ENCODE peak calls at places on chromosomes 13 and 19, in ten cellular contexts. D is right atrium auricular region, J is PC-3, K is thoracic aorta, X is MM.1S, T is fibroblast of lung, S is heart right ventricle, F is psoas muscle, W is stomach, Y is heart left ventricle. M is an unnamed sample.
A peak's percentile ranks its signal among the peaks of the same experiment; 100 is the strongest.

GRCh38 chr19:55671054-55671378 is 4.0 kb upstream of the EPN1 start:
- DNase-seq in K (no peak), J (no peak), D (no peak), S (no peak), F (no peak), W (no peak), X (no peak), Y (no peak), T (no peak), M (no peak)

GRCh38 chr19:22144394-22144793 is 52.4 kb downstream of the ZNF676 start:
- DNase-seq in T (peak; percentile 26), K (no peak), Y (no peak), F (no peak), J (no peak), X (no peak), W (no peak), D (no peak), S (no peak), M (no peak)

GRCh38 chr19:28934626-28935025 is 278.3 kb downstream of the UQCRFS1 start:
- DNase-seq in J (no peak), K (no peak), Y (no peak), T (no peak), D (no peak), F (no peak), W (no peak), S (no peak), X (no peak), M (no peak)

GRCh38 chr13:43584711-43585110 is 202.1 kb downstream of the ENOX1 start:
- DNase-seq in T (no peak), S (no peak), X (no peak), F (no peak), W (no peak), J (no peak), D (no peak), Y (no peak), K (no peak), M (no peak)

GRCh38 chr19:1027020-1027952 is 878 bp downstream of the CNN2 start:
- DNase-seq in W (no peak), S (no peak), T (no peak), D (no peak), J (no peak), F (peak; percentile 56), K (no peak), X (peak; percentile 52), Y (peak; percentile 69), M (no peak)

GRCh38 chr13:21813844-21814243 is 143.0 kb downstream of the FGF9 start:
- DNase-seq in W (no peak), T (no peak), F (no peak), D (no peak), Y (no peak), X (no peak), K (no peak), J (no peak), S (no peak), M (no peak)

GRCh38 chr19:22545751-22546150 is 88.4 kb upstream of the ZNF492 start:
- DNase-seq in J (peak; percentile 19), Y (no peak), D (peak; percentile 76), T (peak; percentile 0), S (peak; percentile 30), W (no peak), X (peak; percentile 42), F (no peak), K (no peak), M (peak; percentile 34)

GRCh38 chr19:7924651-7925170 is 1.2 kb downstream of the CTXN1 start:
- DNase-seq in K (no peak), X (no peak), W (no peak), S (no peak), D (no peak), J (no peak), F (peak; percentile 57), T (no peak), Y (no peak), M (no peak)

GRCh38 chr19:14699641-14700040 is 9.8 kb downstream of the ZNF333 start:
- DNase-seq in F (no peak), S (no peak), T (no peak), X (no peak), J (no peak), Y (no peak), D (no peak), K (no peak), W (no peak), M (no peak)

GRCh38 chr19:18321729-18322091 is 1.2 kb downstream of the LSM4 start:
- DNase-seq in K (no peak), D (no peak), W (no peak), S (no peak), T (no peak), Y (no peak), X (no peak), J (no peak), F (no peak), M (no peak)
- H3K4me1 ChIP-seq in K (peaks cover 16% of the 10 kb centered on the region), D (peaks cover 60% of the 10 kb centered on the region), W (peaks cover 63% of the 10 kb centered on the region), S (no peaks in the 10 kb centered on the region), T (peaks cover 16% of the 10 kb centered on the region), Y (peaks cover 52% of the 10 kb centered on the region), X (peaks cover 17% of the 10 kb centered on the region), J (peaks cover 25% of the 10 kb centered on the region), F (peaks cover 38% of the 10 kb centered on the region), M (peaks cover 25% of the 10 kb centered on the region)

DNA sequence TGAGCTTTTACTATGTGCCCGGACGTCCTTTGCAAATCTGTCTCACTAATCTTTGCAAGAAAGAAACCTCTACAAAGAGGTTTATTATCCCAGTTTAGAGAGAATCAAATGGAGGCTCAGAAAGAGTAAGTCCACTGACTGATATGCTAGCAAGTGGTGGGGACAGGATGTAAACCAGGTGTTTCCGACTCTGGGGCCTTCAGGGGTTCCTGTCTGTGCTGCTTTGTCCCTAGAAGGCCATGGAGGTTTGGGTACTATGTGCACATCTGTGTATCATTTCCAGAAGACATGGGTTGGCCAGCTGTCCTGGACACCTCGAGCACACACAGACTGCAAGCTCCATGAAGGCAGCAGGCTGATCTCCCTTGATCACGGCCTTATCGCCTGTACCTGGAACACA is 1.2 kb upstream of the KPTN start:
- DNase-seq in J (no peak), K (no peak), W (no peak), S (no peak), F (peak; percentile 6), T (no peak), X (no peak), D (no peak), Y (peak; percentile 11), M (no peak)
- H3K4me3 ChIP-seq in J (peak overlapping the region; percentile 89), K (peak overlapping the region; percentile 76), W (peak overlapping the region; percentile 63), S (no peak overlapping the region), F (peak overlapping the region; percentile 66), T (no peak overlapping the region), X (peak overlapping the region; percentile 97), D (no peak overlapping the region), Y (no peak overlapping the region), M (no peak overlapping the region)

GRCh38 chr13:27835799-27836198 is 43.5 kb downstream of the GSX1 start:
- DNase-seq in D (no peak), Y (no peak), T (no peak), K (no peak), J (no peak), X (no peak), F (no peak), S (no peak), W (no peak), M (no peak)

GRCh38 chr13:27834095-27834494 is 41.8 kb downstream of the GSX1 start:
- DNase-seq in D (peak; percentile 21), Y (no peak), X (no peak), S (no peak), K (no peak), W (peak; percentile 11), J (no peak), T (no peak), F (no peak), M (no peak)

DNA sequence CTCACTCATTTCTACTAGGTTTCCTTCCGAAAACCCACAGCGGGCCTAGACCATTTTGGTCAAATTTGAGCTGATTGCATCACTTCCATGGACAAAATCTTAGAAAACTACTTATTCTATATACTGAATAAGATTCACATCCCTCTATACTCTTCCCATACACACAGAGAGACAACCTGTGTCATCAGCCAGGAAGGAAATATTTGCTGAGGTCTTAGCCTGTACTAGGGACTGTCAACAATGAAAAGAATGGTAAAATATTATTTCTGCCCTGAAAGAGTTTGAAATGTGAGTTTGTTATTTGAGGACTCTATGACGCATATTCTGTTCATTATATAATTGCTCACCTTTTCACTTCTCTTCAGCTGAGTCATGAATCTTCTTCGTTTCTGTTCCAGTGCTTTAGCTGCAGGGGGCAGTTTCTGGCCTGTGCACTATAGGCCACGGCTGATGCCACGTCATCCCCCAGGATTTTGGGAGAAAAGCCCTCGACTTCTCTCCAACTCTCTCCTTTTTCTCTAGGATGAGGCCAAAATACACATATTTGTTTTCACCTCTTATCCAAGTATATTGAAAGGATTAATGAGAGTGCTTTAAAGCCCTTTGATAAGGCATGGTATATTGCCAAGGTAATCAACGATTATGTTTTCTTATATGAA is 47.7 kb downstream of the GSX1 start:
- DNase-seq in K (no peak), S (no peak), T (peak; percentile 6), D (peak; percentile 1), X (no peak), Y (no peak), W (no peak), F (no peak), J (peak; percentile 81), M (no peak)
- TF ChIP-seq CTCF in K (no peak), S (no peak), T (no peak), D (no peak), X (no peak), Y (no peak), W (no peak), F (no peak), J (peak; percentile 54), M (no peak)

GRCh38 chr19:16571689-16572331 is 405 bp downstream of the SLC35E1 start:
- DNase-seq in X (peak; percentile 55), S (no peak), F (peak; percentile 69), K (no peak), T (peak; percentile 39), J (peak; percentile 31), D (no peak), W (peak; percentile 41), Y (peak; percentile 73), M (no peak)
- H3K4me1 ChIP-seq in X (peaks cover 21% of the 10 kb centered on the region), S (peaks cover 14% of the 10 kb centered on the region), F (peaks cover 52% of the 10 kb centered on the region), K (peaks cover 12% of the 10 kb centered on the region), T (peaks cover 12% of the 10 kb centered on the region), J (peaks cover 43% of the 10 kb centered on the region), D (peaks cover 32% of the 10 kb centered on the region), W (peaks cover 35% of the 10 kb centered on the region), Y (peaks cover 25% of the 10 kb centered on the region), M (no peaks in the 10 kb centered on the region)

GRCh38 chr13:23980160-23980551 is 82.9 kb upstream of the C1QTNF9B start:
- DNase-seq in Y (peak; percentile 93), S (peak; percentile 88), X (peak; percentile 56), J (peak; percentile 63), D (peak; percentile 91), W (peak; percentile 83), F (peak; percentile 89), K (peak; percentile 46), T (peak; percentile 90), M (peak; percentile 78)
- H3K4me3 ChIP-seq in Y (peak overlapping the region; percentile 54), S (peak overlapping the region; percentile 65), X (peak overlapping the region; percentile 67), J (peak overlapping the region; percentile 74), D (peak overlapping the region; percentile 47), W (peak overlapping the region; percentile 62), F (peak overlapping the region; percentile 57), K (peak overlapping the region; percentile 87), T (peak overlapping the region; percentile 69), M (peak overlapping the region; percentile 63)

DNA sequence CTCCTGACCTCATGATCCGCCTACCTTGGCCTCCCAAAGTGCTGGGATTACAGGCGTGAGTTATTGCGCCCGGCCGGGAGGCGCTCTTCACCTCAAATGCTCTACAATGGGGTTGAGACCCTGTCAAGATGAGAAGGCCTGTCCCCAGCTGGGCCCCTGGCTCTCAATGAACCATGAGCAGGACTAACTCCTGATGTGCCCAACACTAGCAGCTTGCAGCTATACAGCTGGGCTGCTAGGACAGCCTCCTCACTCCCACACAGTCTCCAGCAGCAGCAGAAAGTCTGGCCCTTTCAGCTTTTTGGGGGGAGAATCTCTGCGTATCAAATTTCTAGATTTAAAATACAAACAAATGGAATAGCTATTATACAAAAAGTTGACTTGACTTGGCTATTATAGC is 30.3 kb downstream of the TMTC4 start:
- DNase-seq in J (no peak), S (no peak), F (no peak), T (no peak), X (no peak), W (no peak), D (no peak), Y (no peak), K (no peak), M (no peak)
- TF ChIP-seq CTCF in J (no peak), S (no peak), F (no peak), T (no peak), X (no peak), W (no peak), D (no peak), Y (no peak), K (no peak), M (no peak)